ENCODE peak calls at places on chromosome 4, in ten cellular contexts. One of them, this sample, is unnamed.

GRCh38 chr4:146095091-146095690 is 80.3 kb upstream of the LSM6 start:
- DNase-seq in foreskin fibroblast: peak; percentile 79
- DNase-seq in DMS153: no peak
- DNase-seq in erythroblast: peak; percentile 55
- DNase-seq in LoVo: peak; percentile 31
- DNase-seq in activated T-cell treated with anti-CD3 and anti-CD28 coated beads for 48 hours: no peak
- DNase-seq in NCI-H774: no peak
- DNase-seq in NCI-H1092 treated with DMSO at 0.1 percent for 48 hours: peak; percentile 64
- DNase-seq in posterior vena cava: no peak
- DNase-seq in Daoy: peak; percentile 26
- DNase-seq in this sample: peak; percentile 55

GRCh38 chr4:766152-766515 is 59.8 kb downstream of the CPLX1 start:
- DNase-seq in foreskin fibroblast: peak; percentile 68
- DNase-seq in erythroblast: no peak
- DNase-seq in DMS153: no peak
- DNase-seq in LoVo: no peak
- DNase-seq in activated T-cell treated with anti-CD3 and anti-CD28 coated beads for 48 hours: no peak
- DNase-seq in posterior vena cava: no peak
- DNase-seq in NCI-H1092 treated with DMSO at 0.1 percent for 48 hours: no peak
- DNase-seq in Daoy: no peak
- DNase-seq in NCI-H774: no peak
- DNase-seq in this sample: no peak

GRCh38 chr4:133146574-133147198 is 2.4 kb upstream of the PCDH10 start:
- DNase-seq in DMS153: peak; percentile 60
- DNase-seq in activated T-cell treated with anti-CD3 and anti-CD28 coated beads for 48 hours: no peak
- DNase-seq in Daoy: peak; percentile 43
- DNase-seq in LoVo: no peak
- DNase-seq in foreskin fibroblast: peak; percentile 75
- DNase-seq in NCI-H774: no peak
- DNase-seq in NCI-H1092 treated with DMSO at 0.1 percent for 48 hours: peak; percentile 31
- DNase-seq in erythroblast: peak; percentile 24
- DNase-seq in posterior vena cava: peak; percentile 77
- DNase-seq in this sample: peak; percentile 5

GRCh38 chr4:1041147-1041935 is 29.9 kb downstream of the FGFRL1 start:
- DNase-seq in erythroblast: no peak
- DNase-seq in NCI-H774: no peak
- DNase-seq in activated T-cell treated with anti-CD3 and anti-CD28 coated beads for 48 hours: no peak
- DNase-seq in NCI-H1092 treated with DMSO at 0.1 percent for 48 hours: no peak
- DNase-seq in foreskin fibroblast: peak; percentile 45
- DNase-seq in Daoy: peak; percentile 54
- DNase-seq in LoVo: no peak
- DNase-seq in posterior vena cava: no peak
- DNase-seq in DMS153: no peak
- DNase-seq in this sample: no peak

GRCh38 chr4:1978741-1979476 is 29.9 kb downstream of the NELFA start:
- DNase-seq in erythroblast: no peak
- DNase-seq in foreskin fibroblast: no peak
- DNase-seq in posterior vena cava: peak; percentile 66
- DNase-seq in Daoy: no peak
- DNase-seq in activated T-cell treated with anti-CD3 and anti-CD28 coated beads for 48 hours: no peak
- DNase-seq in DMS153: no peak
- DNase-seq in NCI-H1092 treated with DMSO at 0.1 percent for 48 hours: no peak
- DNase-seq in LoVo: no peak
- DNase-seq in NCI-H774: no peak
- DNase-seq in this sample: no peak

GRCh38 chr4:38684951-38685350 is 21.0 kb downstream of the KLF3 start:
- DNase-seq in DMS153: no peak
- DNase-seq in NCI-H1092 treated with DMSO at 0.1 percent for 48 hours: no peak
- DNase-seq in NCI-H774: no peak
- DNase-seq in activated T-cell treated with anti-CD3 and anti-CD28 coated beads for 48 hours: no peak
- DNase-seq in posterior vena cava: no peak
- DNase-seq in foreskin fibroblast: no peak
- DNase-seq in Daoy: no peak
- DNase-seq in LoVo: no peak
- DNase-seq in erythroblast: no peak
- DNase-seq in this sample: no peak

GRCh38 chr4:154944996-154945395 is 163.9 kb downstream of the RBM46 start:
- DNase-seq in foreskin fibroblast: no peak
- DNase-seq in NCI-H774: no peak
- DNase-seq in DMS153: no peak
- DNase-seq in posterior vena cava: no peak
- DNase-seq in activated T-cell treated with anti-CD3 and anti-CD28 coated beads for 48 hours: no peak
- DNase-seq in NCI-H1092 treated with DMSO at 0.1 percent for 48 hours: no peak
- DNase-seq in LoVo: no peak
- DNase-seq in erythroblast: no peak
- DNase-seq in Daoy: no peak
- DNase-seq in this sample: no peak

GRCh38 chr4:3306465-3306864 is 13.6 kb downstream of the RGS12 start:
- DNase-seq in LoVo: no peak
- DNase-seq in NCI-H1092 treated with DMSO at 0.1 percent for 48 hours: no peak
- DNase-seq in posterior vena cava: no peak
- DNase-seq in activated T-cell treated with anti-CD3 and anti-CD28 coated beads for 48 hours: no peak
- DNase-seq in NCI-H774: no peak
- DNase-seq in foreskin fibroblast: no peak
- DNase-seq in DMS153: no peak
- DNase-seq in Daoy: no peak
- DNase-seq in erythroblast: no peak
- DNase-seq in this sample: no peak

GRCh38 chr4:3836802-3837601 is 70.8 kb downstream of the ADRA2C start:
- DNase-seq in Daoy: peak; percentile 26
- DNase-seq in DMS153: no peak
- DNase-seq in NCI-H1092 treated with DMSO at 0.1 percent for 48 hours: no peak
- DNase-seq in LoVo: peak; percentile 16
- DNase-seq in activated T-cell treated with anti-CD3 and anti-CD28 coated beads for 48 hours: peak; percentile 12
- DNase-seq in foreskin fibroblast: no peak
- DNase-seq in erythroblast: peak; percentile 22
- DNase-seq in NCI-H774: no peak
- DNase-seq in posterior vena cava: no peak
- DNase-seq in this sample: no peak

GRCh38 chr4:110164251-110164650 is 34.2 kb downstream of the ELOVL6 start:
- DNase-seq in posterior vena cava: no peak
- DNase-seq in NCI-H774: no peak
- DNase-seq in LoVo: peak; percentile 38
- DNase-seq in activated T-cell treated with anti-CD3 and anti-CD28 coated beads for 48 hours: no peak
- DNase-seq in foreskin fibroblast: peak; percentile 81
- DNase-seq in Daoy: peak; percentile 40
- DNase-seq in DMS153: no peak
- DNase-seq in NCI-H1092 treated with DMSO at 0.1 percent for 48 hours: no peak
- DNase-seq in erythroblast: no peak
- DNase-seq in this sample: peak; percentile 35

GRCh38 chr4:48708610-48709009 is 71.5 kb downstream of the FRYL start:
- DNase-seq in posterior vena cava: no peak
- DNase-seq in activated T-cell treated with anti-CD3 and anti-CD28 coated beads for 48 hours: no peak
- DNase-seq in NCI-H774: no peak
- DNase-seq in Daoy: no peak
- DNase-seq in LoVo: no peak
- DNase-seq in erythroblast: no peak
- DNase-seq in DMS153: no peak
- DNase-seq in foreskin fibroblast: no peak
- DNase-seq in NCI-H1092 treated with DMSO at 0.1 percent for 48 hours: no peak
- DNase-seq in this sample: no peak

GRCh38 chr4:183507928-183508327 is 3.1 kb downstream of the ING2 start:
- DNase-seq in Daoy: no peak
- DNase-seq in NCI-H1092 treated with DMSO at 0.1 percent for 48 hours: no peak
- DNase-seq in activated T-cell treated with anti-CD3 and anti-CD28 coated beads for 48 hours: no peak
- DNase-seq in NCI-H774: no peak
- DNase-seq in erythroblast: peak; percentile 86
- DNase-seq in DMS153: no peak
- DNase-seq in foreskin fibroblast: no peak
- DNase-seq in posterior vena cava: no peak
- DNase-seq in LoVo: peak; percentile 27
- DNase-seq in this sample: peak; percentile 89

GRCh38 chr4:34183916-34184315 is 2060.4 kb downstream of the ARAP2 start:
- DNase-seq in LoVo: no peak
- DNase-seq in foreskin fibroblast: peak; percentile 57
- DNase-seq in NCI-H774: no peak
- DNase-seq in NCI-H1092 treated with DMSO at 0.1 percent for 48 hours: no peak
- DNase-seq in DMS153: no peak
- DNase-seq in activated T-cell treated with anti-CD3 and anti-CD28 coated beads for 48 hours: no peak
- DNase-seq in erythroblast: no peak
- DNase-seq in posterior vena cava: no peak
- DNase-seq in Daoy: no peak
- DNase-seq in this sample: no peak

GRCh38 chr4:127352220-127352619 is 280.5 kb upstream of the INTU start:
- DNase-seq in NCI-H1092 treated with DMSO at 0.1 percent for 48 hours: no peak
- DNase-seq in NCI-H774: no peak
- DNase-seq in DMS153: no peak
- DNase-seq in Daoy: no peak
- DNase-seq in activated T-cell treated with anti-CD3 and anti-CD28 coated beads for 48 hours: no peak
- DNase-seq in LoVo: no peak
- DNase-seq in foreskin fibroblast: no peak
- DNase-seq in erythroblast: no peak
- DNase-seq in posterior vena cava: no peak
- DNase-seq in this sample: no peak

GRCh38 chr4:81314196-81314896 is 99.3 kb upstream of the PRKG2 start:
- DNase-seq in NCI-H1092 treated with DMSO at 0.1 percent for 48 hours: peak; percentile 87
- DNase-seq in activated T-cell treated with anti-CD3 and anti-CD28 coated beads for 48 hours: no peak
- DNase-seq in NCI-H774: peak; percentile 54
- DNase-seq in erythroblast: no peak
- DNase-seq in DMS153: peak; percentile 93
- DNase-seq in Daoy: peak; percentile 65
- DNase-seq in foreskin fibroblast: peak; percentile 93
- DNase-seq in posterior vena cava: no peak
- DNase-seq in LoVo: peak; percentile 45
- DNase-seq in this sample: peak; percentile 100

GRCh38 chr4:138816883-138817282 is 198.7 kb upstream of the NOCT start:
- DNase-seq in DMS153: no peak
- DNase-seq in erythroblast: no peak
- DNase-seq in activated T-cell treated with anti-CD3 and anti-CD28 coated beads for 48 hours: no peak
- DNase-seq in LoVo: no peak
- DNase-seq in posterior vena cava: no peak
- DNase-seq in NCI-H774: no peak
- DNase-seq in Daoy: no peak
- DNase-seq in NCI-H1092 treated with DMSO at 0.1 percent for 48 hours: no peak
- DNase-seq in foreskin fibroblast: no peak
- DNase-seq in this sample: no peak

GRCh38 chr4:167885071-167885470 is 207.3 kb upstream of the ANXA10 start:
- DNase-seq in foreskin fibroblast: no peak
- DNase-seq in Daoy: no peak
- DNase-seq in NCI-H774: no peak
- DNase-seq in posterior vena cava: no peak
- DNase-seq in erythroblast: no peak
- DNase-seq in NCI-H1092 treated with DMSO at 0.1 percent for 48 hours: no peak
- DNase-seq in activated T-cell treated with anti-CD3 and anti-CD28 coated beads for 48 hours: no peak
- DNase-seq in DMS153: no peak
- DNase-seq in LoVo: no peak
- DNase-seq in this sample: no peak

GRCh38 chr4:46329118-46329976 is 60.6 kb downstream of the GABRA2 start:
- DNase-seq in Daoy: no peak
- DNase-seq in posterior vena cava: no peak
- DNase-seq in DMS153: peak; percentile 35
- DNase-seq in activated T-cell treated with anti-CD3 and anti-CD28 coated beads for 48 hours: no peak
- DNase-seq in NCI-H1092 treated with DMSO at 0.1 percent for 48 hours: peak; percentile 21
- DNase-seq in NCI-H774: peak; percentile 67
- DNase-seq in foreskin fibroblast: no peak
- DNase-seq in LoVo: peak; percentile 6
- DNase-seq in erythroblast: peak; percentile 29
- DNase-seq in this sample: peak; percentile 64

GRCh38 chr4:186829740-186830449 is 106.2 kb upstream of the FAT1 start:
- DNase-seq in foreskin fibroblast: no peak
- DNase-seq in Daoy: peak; percentile 64
- DNase-seq in DMS153: no peak
- DNase-seq in NCI-H1092 treated with DMSO at 0.1 percent for 48 hours: no peak
- DNase-seq in activated T-cell treated with anti-CD3 and anti-CD28 coated beads for 48 hours: no peak
- DNase-seq in posterior vena cava: no peak
- DNase-seq in erythroblast: peak; percentile 27
- DNase-seq in NCI-H774: no peak
- DNase-seq in LoVo: peak; percentile 82
- DNase-seq in this sample: peak; percentile 88

GRCh38 chr4:187826725-187827124 is 168.8 kb upstream of the ZFP42 start:
- DNase-seq in NCI-H774: no peak
- DNase-seq in Daoy: peak; percentile 15
- DNase-seq in posterior vena cava: no peak
- DNase-seq in activated T-cell treated with anti-CD3 and anti-CD28 coated beads for 48 hours: no peak
- DNase-seq in LoVo: no peak
- DNase-seq in erythroblast: no peak
- DNase-seq in DMS153: no peak
- DNase-seq in foreskin fibroblast: no peak
- DNase-seq in NCI-H1092 treated with DMSO at 0.1 percent for 48 hours: no peak
- DNase-seq in this sample: no peak

GRCh38 chr4:10334506-10335028 is 122.7 kb downstream of the ZNF518B start:
- DNase-seq in erythroblast: no peak
- DNase-seq in activated T-cell treated with anti-CD3 and anti-CD28 coated beads for 48 hours: no peak
- DNase-seq in DMS153: no peak
- DNase-seq in NCI-H774: no peak
- DNase-seq in NCI-H1092 treated with DMSO at 0.1 percent for 48 hours: no peak
- DNase-seq in Daoy: no peak
- DNase-seq in LoVo: no peak
- DNase-seq in posterior vena cava: no peak
- DNase-seq in foreskin fibroblast: no peak
- DNase-seq in this sample: no peak

GRCh38 chr4:87219648-87220093 is 747 bp downstream of the KLHL8 start:
- DNase-seq in activated T-cell treated with anti-CD3 and anti-CD28 coated beads for 48 hours: peak; percentile 43
- DNase-seq in LoVo: no peak
- DNase-seq in NCI-H774: peak; percentile 9
- DNase-seq in Daoy: peak; percentile 11
- DNase-seq in foreskin fibroblast: peak; percentile 58
- DNase-seq in DMS153: no peak
- DNase-seq in erythroblast: peak; percentile 75
- DNase-seq in posterior vena cava: peak; percentile 84
- DNase-seq in NCI-H1092 treated with DMSO at 0.1 percent for 48 hours: peak; percentile 40
- DNase-seq in this sample: peak; percentile 54

This sample was measured in small intestine.